ENCODE peak calls at places on chromosomes 16 and 17, in six cellular contexts. F is A549, S is IMR-90, U is GM12878, W is HepG2, H is K562. J is an unnamed sample.

GRCh38 chr17:74531231-74531761 is at the start of gene CD300LB:
- DNase-seq in U (no peak), F (no peak), H (no peak), S (no peak), W (no peak), J (no peak)

GRCh38 chr16:81889896-81890634 is 111.0 kb downstream of the PLCG2 start:
- DNase-seq in H (peak), F (peak), S (peak), U (no peak), W (peak), J (peak)

GRCh38 chr17:32350662-32351418 is 883 bp downstream of the ZNF207 start:
- DNase-seq in F (no peak), U (no peak), H (no peak), W (peak), S (peak), J (peak)

GRCh38 chr17:80750263-80750662 is 205.6 kb downstream of the RPTOR start:
- DNase-seq in S (no peak), F (no peak), H (no peak), W (no peak), U (no peak), J (no peak)

GRCh38 chr16:112153-112840 is 26.2 kb downstream of the NPRL3 start:
- DNase-seq in H (no peak), U (no peak), F (no peak), W (no peak), S (no peak), J (no peak)

GRCh38 chr16:4517812-4518211 is 20.8 kb downstream of the CDIP1 start:
- DNase-seq in F (peak), H (peak), U (no peak), W (peak), S (peak), J (peak)

GRCh38 chr17:68035131-68035522 is 408 bp upstream of the KPNA2 start:
- DNase-seq in F (peak), H (no peak), W (no peak), S (no peak), U (no peak), J (no peak)

GRCh38 chr17:68790931-68791330 is 164.3 kb downstream of the ABCA8 start:
- DNase-seq in W (no peak), U (no peak), H (no peak), F (no peak), S (no peak), J (no peak)

GRCh38 chr16:3570420-3571062 is 6.7 kb downstream of the NLRC3 start:
- DNase-seq in S (no peak), U (no peak), H (peak), W (peak), F (no peak), J (no peak)

GRCh38 chr16:77213542-77214108 is 14.4 kb downstream of the SYCE1L start:
- DNase-seq in F (peak), S (peak), U (no peak), H (no peak), W (peak), J (no peak)

GRCh38 chr17:43398724-43399595 is at the start of gene ARL4D:
- DNase-seq in S (peak), F (peak), U (no peak), W (peak), H (peak), J (peak)

GRCh38 chr16:31453255-31454204 is 5.8 kb upstream of the ARMC5 start:
- DNase-seq in U (no peak), F (no peak), H (peak), W (peak), S (peak), J (no peak)

GRCh38 chr17:71511266-71511995 is 609.4 kb upstream of the SOX9 start:
- DNase-seq in H (no peak), F (no peak), W (no peak), U (no peak), S (no peak), J (no peak)

GRCh38 chr16:2980227-2981176 is at the start of gene PKMYT1:
- DNase-seq in W (peak), F (peak), H (peak), S (peak), U (peak), J (peak)

GRCh38 chr17:16215002-16215272 is 397 bp downstream of the NCOR1 start:
- DNase-seq in W (peak), F (peak), H (peak), U (no peak), S (no peak), J (peak)

GRCh38 chr16:58815188-58815888 is 81.2 kb upstream of the GOT2 start:
- DNase-seq in F (no peak), W (no peak), H (no peak), S (no peak), U (no peak), J (no peak)

GRCh38 chr16:228151-228855 is 946 bp downstream of the LUC7L start:
- DNase-seq in W (peak), F (peak), U (no peak), H (no peak), S (peak), J (no peak)

GRCh38 chr16:8887952-8888560 is 5.9 kb downstream of the LITAFD start:
- DNase-seq in S (peak), F (no peak), W (peak), U (no peak), H (no peak), J (peak)

GRCh38 chr16:17318200-17318599 is 152.6 kb downstream of the XYLT1 start:
- DNase-seq in H (no peak), U (no peak), S (peak), W (no peak), F (no peak), J (no peak)

GRCh38 chr17:67218385-67218950 is 26.5 kb downstream of the HELZ start:
- DNase-seq in U (no peak), W (no peak), H (no peak), F (no peak), S (peak), J (no peak)

GRCh38 chr16:88785106-88785924 is at the start of gene PIEZO1:
- DNase-seq in U (no peak), H (peak), F (peak), W (no peak), S (peak), J (peak)

GRCh38 chr16:8958344-8958808 is 5.3 kb downstream of the USP7 start:
- DNase-seq in H (no peak), U (no peak), S (peak), F (no peak), W (no peak), J (peak)

GRCh38 chr17:4771519-4772234 is at the start of gene TM4SF5:
- DNase-seq in F (no peak), W (peak), S (no peak), U (no peak), H (no peak), J (peak)

GRCh38 chr17:74297941-74298340 is 23.9 kb downstream of the DNAI2 start:
- DNase-seq in F (no peak), H (no peak), U (no peak), S (no peak), W (no peak), J (no peak)

GRCh38 chr16:73122604-73123386 is 74.9 kb upstream of the ZFHX3 start:
- DNase-seq in W (no peak), H (no peak), S (no peak), U (no peak), F (no peak), J (no peak)

GRCh38 chr17:9230346-9230745 is 209.0 kb downstream of the NTN1 start:
- DNase-seq in F (no peak), W (no peak), S (peak), H (no peak), U (no peak), J (peak)

GRCh38 chr17:75723201-75723930 is 2.1 kb downstream of the ITGB4 start:
- DNase-seq in S (no peak), U (no peak), F (no peak), W (no peak), H (no peak), J (no peak)

GRCh38 chr16:27918755-27919154 is 144.8 kb downstream of the GSG1L start:
- DNase-seq in S (peak), H (no peak), F (no peak), U (no peak), W (no peak), J (no peak)

GRCh38 chr17:31596382-31597323 is 205.2 kb downstream of the RAB11FIP4 start:
- DNase-seq in S (peak), F (peak), U (peak), H (no peak), W (peak), J (no peak)

GRCh38 chr17:3964203-3965122 is at the start of gene ATP2A3:
- DNase-seq in H (peak), U (no peak), W (no peak), F (peak), S (no peak), J (peak)

GRCh38 chr16:71917900-71918299 is 22.6 kb downstream of the IST1 start:
- DNase-seq in F (no peak), H (no peak), S (peak), U (no peak), W (no peak), J (no peak)

GRCh38 chr17:45032150-45032493 is 19.3 kb downstream of the DCAKD start:
- DNase-seq in S (no peak), W (no peak), H (peak), F (no peak), U (no peak), J (peak)

GRCh38 chr17:46976626-46977270 is 2.3 kb downstream of the RPRML start:
- DNase-seq in F (no peak), W (no peak), U (no peak), S (no peak), H (peak), J (no peak)

GRCh38 chr17:72125742-72126141 is 4.9 kb downstream of the SOX9 start:
- DNase-seq in F (no peak), W (peak), U (no peak), S (peak), H (no peak), J (no peak)

GRCh38 chr17:79031996-79032875 is 8.3 kb downstream of the C1QTNF1 start:
- DNase-seq in S (no peak), F (no peak), U (no peak), W (no peak), H (no peak), J (no peak)

GRCh38 chr16:86405319-86405718 is 105.0 kb upstream of the FOXF1 start:
- DNase-seq in U (no peak), W (no peak), H (no peak), S (peak), F (no peak), J (no peak)
- TF ChIP-seq SMC3 in U (no peak), W (no peak), H (no peak), S (no peak), F (no peak), J (no peak)

GRCh38 chr17:73160980-73161630 is 3.7 kb upstream of the SSTR2 start:
- DNase-seq in S (no peak), H (no peak), F (no peak), W (no peak), U (no peak), J (no peak)

GRCh38 chr17:73158133-73158532 is 6.7 kb upstream of the SSTR2 start:
- DNase-seq in S (no peak), U (no peak), H (no peak), W (no peak), F (no peak), J (no peak)

GRCh38 chr17:73156166-73156840 is 8.5 kb upstream of the SSTR2 start:
- DNase-seq in W (peak), S (peak), H (peak), F (peak), U (no peak), J (peak)

GRCh38 chr17:73155410-73156165 is 9.2 kb upstream of the SSTR2 start:
- DNase-seq in F (no peak), U (no peak), S (no peak), H (no peak), W (no peak), J (peak)

DNA sequence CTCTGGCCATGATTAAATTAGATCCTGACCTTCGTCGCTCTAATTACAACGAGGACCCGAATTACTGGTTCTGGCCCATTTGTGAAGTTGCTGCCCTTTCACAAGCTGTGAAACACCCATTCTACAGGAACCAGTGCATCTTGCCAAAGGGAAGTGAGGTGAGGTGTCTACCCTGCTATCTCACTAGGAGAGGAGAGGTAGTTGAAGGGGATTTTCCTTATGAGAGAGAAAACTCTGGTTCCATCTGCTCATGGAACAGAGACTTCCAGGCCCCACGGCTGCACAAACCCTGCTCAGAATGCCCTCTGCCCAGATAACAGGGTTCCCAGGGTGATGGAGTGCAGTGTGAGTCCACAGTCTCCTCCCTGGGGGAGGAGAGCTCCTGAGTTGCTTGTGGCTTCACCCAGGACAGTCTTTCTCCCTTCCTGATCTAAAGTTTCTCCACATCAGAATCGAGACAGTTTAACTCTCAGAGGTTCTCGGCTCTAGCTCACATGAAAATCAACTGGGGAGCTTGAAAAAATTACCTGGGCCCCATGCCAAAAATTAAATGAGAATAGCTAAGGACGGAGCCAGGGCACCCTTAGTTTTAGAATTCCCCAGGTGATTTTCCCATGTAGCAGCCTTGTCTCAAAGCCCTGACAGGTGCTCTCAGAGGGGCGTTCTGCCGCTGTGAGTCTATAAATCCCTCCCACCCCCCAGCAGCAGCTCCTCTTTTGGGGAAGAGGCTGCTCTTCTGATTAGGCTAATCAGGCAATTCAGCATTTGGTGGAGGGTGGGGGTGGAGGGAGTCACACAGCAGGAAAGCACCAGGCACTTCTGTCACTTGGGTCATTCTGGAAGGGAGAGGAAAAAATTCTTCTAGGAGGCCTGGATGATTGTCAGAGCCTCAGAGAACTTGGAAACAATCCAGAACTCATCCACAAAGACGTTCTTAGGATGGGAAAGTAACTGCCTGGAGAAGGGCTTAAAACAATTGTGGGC is 7.6 kb upstream of the SSTR2 start:
- DNase-seq in H (no peak), F (no peak), W (no peak), S (no peak), U (peak), J (peak)
- TF ChIP-seq SMC3 in H (no peak), F (no peak), W (no peak), S (no peak), U (no peak), J (no peak)

GRCh38 chr17:58693751-58694150 is 1.3 kb downstream of the RAD51C start:
- DNase-seq in U (no peak), W (no peak), H (no peak), S (no peak), F (no peak), J (no peak)

GRCh38 chr17:58692239-58693055 is at the start of gene RAD51C:
- DNase-seq in S (peak), F (peak), U (peak), H (peak), W (peak), J (peak)

GRCh38 chr17:58691701-58692238 is at the start of gene TEX14:
- DNase-seq in H (peak), S (no peak), U (no peak), W (no peak), F (no peak), J (no peak)

GRCh38 chr17:58694302-58694701 is 1.9 kb downstream of the RAD51C start:
- DNase-seq in S (no peak), W (no peak), F (no peak), H (no peak), U (no peak), J (no peak)

DNA sequence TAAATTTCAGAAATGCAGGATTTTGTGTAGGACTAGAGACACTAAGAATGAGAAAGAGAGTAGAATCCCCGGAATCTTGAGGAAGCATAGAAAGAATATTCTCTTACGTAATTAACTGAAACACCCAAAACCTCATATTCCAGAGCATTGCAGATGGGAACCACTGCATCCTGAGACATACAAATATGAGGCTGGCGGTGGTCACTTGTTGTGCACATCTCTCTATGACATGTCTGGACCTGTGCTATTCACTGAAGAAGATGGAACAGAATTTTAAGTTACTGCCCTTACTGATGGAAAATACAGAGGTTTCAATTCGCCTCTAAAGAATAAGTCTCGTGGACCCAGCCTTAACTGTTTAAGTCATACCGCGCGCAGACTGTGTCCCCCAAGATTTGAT is 806 bp downstream of the RAD51C start:
- DNase-seq in S (no peak), H (no peak), F (no peak), W (no peak), U (no peak), J (no peak)
- TF ChIP-seq SMC3 in S (no peak), H (no peak), F (no peak), W (no peak), U (no peak), J (no peak)

DNA sequence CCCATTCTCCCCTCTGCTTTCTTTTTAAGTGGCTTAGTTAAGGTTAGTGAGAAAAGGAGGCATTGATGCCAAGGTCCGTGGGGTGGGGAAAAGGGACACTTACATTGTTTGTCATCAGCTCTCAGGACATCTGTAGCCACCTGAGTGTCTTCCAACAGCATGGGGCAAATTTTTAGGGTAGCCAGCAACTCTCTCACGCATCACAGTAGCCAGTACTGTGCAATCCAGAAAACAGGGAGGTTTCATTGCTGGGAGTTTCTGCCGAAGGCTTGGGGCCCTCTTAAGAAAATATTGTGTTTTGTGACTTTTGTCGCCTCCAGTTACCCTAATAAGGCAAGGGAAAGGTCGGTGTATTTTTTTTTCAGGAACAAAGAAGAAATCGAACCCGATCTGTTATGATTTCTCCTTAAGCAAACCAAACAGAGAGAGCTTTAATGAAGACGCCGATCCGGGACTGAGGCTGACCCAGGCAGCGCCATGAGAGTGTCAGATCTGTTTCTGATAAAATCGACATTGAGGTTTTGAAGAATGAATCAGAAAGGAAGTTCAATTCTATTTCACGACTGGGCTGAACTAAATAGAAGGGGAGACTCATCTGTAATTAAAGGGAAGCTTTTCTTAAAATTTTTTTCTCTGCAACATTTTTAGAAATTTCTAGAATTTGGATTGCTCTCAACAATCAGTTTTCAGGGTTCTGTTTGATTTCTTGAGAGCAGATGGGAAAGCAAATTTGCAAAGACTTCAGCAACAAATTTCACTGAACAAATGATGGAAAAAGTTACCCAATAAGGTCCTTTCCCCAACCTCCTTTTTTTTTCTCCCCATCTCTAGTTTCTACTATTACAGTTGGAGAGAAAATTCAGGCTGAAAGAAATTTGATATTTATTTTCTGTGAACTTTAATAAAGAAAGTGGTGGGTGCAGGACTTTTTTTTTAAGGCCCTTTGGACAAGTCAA is 144.7 kb upstream of the IRX3 start:
- DNase-seq in U (no peak), F (no peak), H (no peak), S (no peak), W (no peak), J (no peak)
- TF ChIP-seq SMC3 in U (no peak), F (no peak), H (no peak), S (no peak), W (no peak), J (no peak)

DNA sequence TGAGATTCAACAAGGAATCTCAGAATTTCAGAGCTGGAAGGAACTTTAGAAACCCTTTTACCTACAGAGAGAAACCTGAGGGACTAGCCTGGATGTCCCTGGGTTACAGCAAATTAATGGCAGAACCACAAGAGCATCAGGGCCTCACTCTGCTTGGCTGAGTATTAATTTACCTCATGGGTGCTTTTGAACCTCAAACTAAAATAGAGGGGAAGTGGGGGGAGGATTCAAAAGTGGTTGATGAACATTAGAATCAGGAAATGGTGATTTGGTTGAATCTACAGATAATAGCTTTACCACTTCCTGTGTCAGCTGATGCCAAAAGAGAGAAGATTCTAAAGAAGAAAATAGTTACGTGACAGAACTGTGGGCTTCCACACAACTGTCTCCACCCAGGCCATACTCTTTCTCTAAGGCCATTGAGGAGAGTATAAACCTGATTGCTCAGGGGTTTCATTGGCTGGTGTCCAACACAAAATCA is 11.3 kb upstream of the SKAP1 start:
- DNase-seq in U (peak), F (no peak), S (no peak), H (no peak), W (no peak), J (no peak)
- TF ChIP-seq SMC3 in U (peak), F (no peak), S (no peak), H (no peak), W (no peak), J (no peak)

J was measured in SK-N-SH.